ENCODE peak calls at places on chromosomes 1 and 21, in nine cellular contexts. H is GM12865, I is BJ, F is tibial artery, L is fibroblast of lung, Z is progenitor cell of endocrine pancreas, M is endothelial cell, B is dorsolateral prefrontal cortex, O is suprapubic skin. E is an unnamed sample.

GRCh38 chr1:9078035-9078948 is 8.9 kb upstream of the SLC2A5 start:
- DNase-seq in L (peak; percentile 94), Z (no peak), F (no peak), M (no peak), O (no peak), H (peak; percentile 96), I (peak; percentile 45), B (no peak), E (no peak)

GRCh38 chr1:172322219-172323061 is 98.0 kb upstream of the C1orf105 start:
- DNase-seq in B (no peak), O (peak; percentile 64), L (peak; percentile 98), M (no peak), H (no peak), I (peak; percentile 80), Z (no peak), F (peak; percentile 44), E (no peak)

GRCh38 chr1:167221126-167221803 is 579 bp downstream of the POU2F1 start:
- DNase-seq in B (no peak), H (no peak), Z (peak; percentile 46), O (peak; percentile 70), I (no peak), M (peak; percentile 53), F (peak; percentile 22), L (no peak), E (peak; percentile 31)

GRCh38 chr1:175201061-175201508 is 8.5 kb upstream of the KIAA0040 start:
- DNase-seq in F (no peak), B (no peak), I (peak; percentile 39), Z (no peak), L (peak; percentile 2), O (no peak), H (no peak), M (no peak), E (no peak)

GRCh38 chr1:1020415-1021009 is 592 bp downstream of the AGRN start:
- DNase-seq in Z (no peak), M (no peak), O (no peak), F (no peak), I (no peak), H (peak; percentile 39), B (no peak), L (peak; percentile 40), E (peak; percentile 70)

GRCh38 chr1:230749150-230749549 is 2.0 kb downstream of the CAPN9 start:
- DNase-seq in H (peak; percentile 9), Z (no peak), F (no peak), M (no peak), L (no peak), B (no peak), O (no peak), I (no peak), E (no peak)

GRCh38 chr1:33608825-33609400 is 136.5 kb downstream of the ZSCAN20 start:
- DNase-seq in Z (no peak), O (no peak), I (no peak), L (no peak), F (no peak), M (no peak), H (no peak), B (no peak), E (no peak)

GRCh38 chr21:45917241-45917640 is 64.3 kb upstream of the COL6A1 start:
- DNase-seq in I (no peak), F (no peak), L (no peak), Z (no peak), H (no peak), B (no peak), O (no peak), M (no peak), E (no peak)

GRCh38 chr1:29700522-29700921 is 464.2 kb downstream of the PTPRU start:
- DNase-seq in M (no peak), L (no peak), I (no peak), F (no peak), O (no peak), H (no peak), B (no peak), Z (no peak), E (no peak)

GRCh38 chr1:115090547-115090946 is 1.2 kb upstream of the TSPAN2 start:
- DNase-seq in L (peak; percentile 80), O (no peak), M (no peak), B (no peak), H (no peak), I (no peak), Z (no peak), F (peak; percentile 58), E (no peak)

GRCh38 chr1:62384276-62385005 is 52.4 kb upstream of the USP1 start:
- DNase-seq in H (no peak), I (peak; percentile 85), O (no peak), L (peak; percentile 97), Z (no peak), B (no peak), F (no peak), M (no peak), E (no peak)

GRCh38 chr1:42189931-42190853 is 25.6 kb upstream of the GUCA2A start:
- DNase-seq in O (no peak), F (no peak), Z (no peak), M (no peak), L (no peak), B (no peak), H (no peak), I (no peak), E (no peak)

GRCh38 chr1:2864203-2864905 is 62.9 kb upstream of the TTC34 start:
- DNase-seq in I (no peak), M (no peak), B (no peak), Z (no peak), L (no peak), O (no peak), F (no peak), H (no peak), E (no peak)

GRCh38 chr1:64838486-64838885 is 93.6 kb downstream of the RAVER2 start:
- DNase-seq in L (no peak), M (no peak), O (no peak), Z (no peak), H (no peak), B (no peak), I (no peak), F (no peak), E (no peak)

GRCh38 chr1:174623640-174624039 is 175.9 kb downstream of the GPR52 start:
- DNase-seq in O (no peak), M (no peak), B (no peak), F (no peak), L (no peak), H (no peak), Z (no peak), I (no peak), E (no peak)

GRCh38 chr1:53307037-53307436 is 20.8 kb downstream of the LRP8 start:
- DNase-seq in F (no peak), H (no peak), I (no peak), L (no peak), B (no peak), O (no peak), Z (no peak), M (no peak), E (no peak)

GRCh38 chr1:70993841-70994240 is 53.8 kb downstream of the PTGER3 start:
- DNase-seq in H (no peak), F (no peak), O (no peak), I (no peak), B (no peak), L (no peak), Z (no peak), M (no peak), E (no peak)

GRCh38 chr1:223556414-223557124 is 108.9 kb downstream of the CAPN8 start:
- DNase-seq in I (no peak), O (no peak), Z (peak; percentile 55), H (peak; percentile 80), B (no peak), F (peak; percentile 29), L (no peak), M (peak; percentile 83), E (peak; percentile 43)

GRCh38 chr1:191371626-191372025 is 786.6 kb upstream of the RGS18 start:
- DNase-seq in H (no peak), L (no peak), F (no peak), B (no peak), Z (no peak), M (no peak), O (no peak), I (no peak), E (no peak)

DNA sequence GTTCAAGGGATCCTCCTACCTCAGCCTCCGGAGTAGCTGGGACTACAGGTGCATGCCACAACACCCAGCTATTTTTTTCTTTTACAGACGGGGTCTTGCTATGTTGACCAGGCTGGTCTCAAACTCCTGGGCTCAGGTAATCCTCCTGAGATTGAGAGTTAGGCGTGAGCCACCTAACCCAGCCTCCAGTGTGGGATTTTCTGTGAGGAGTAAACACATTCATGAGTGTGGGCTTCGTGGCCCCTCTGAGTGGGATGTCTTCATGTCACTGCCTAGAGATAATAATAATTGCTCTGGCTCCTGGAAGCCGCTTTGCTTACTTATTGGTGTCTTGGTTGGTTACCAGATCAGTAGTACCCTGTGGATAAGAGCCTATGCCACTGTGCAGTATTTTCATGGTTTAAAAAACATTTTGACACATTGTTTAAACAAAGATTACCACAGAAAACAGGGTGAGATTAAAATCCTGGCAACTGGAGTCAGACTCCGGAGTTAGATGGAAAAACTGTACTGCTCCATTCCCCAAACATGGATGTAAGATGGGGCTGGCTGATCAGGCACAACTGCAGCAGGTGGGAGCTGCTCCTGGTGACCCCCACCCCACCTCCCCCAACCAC is 159.1 kb upstream of the RAB4A start:
- DNase-seq in Z (no peak), O (no peak), I (no peak), B (no peak), L (no peak), M (no peak), F (no peak), H (no peak), E (no peak)
- TF ChIP-seq CTCF in Z (no peak), O (no peak), I (no peak), B (no peak), L (no peak), M (no peak), F (no peak), H (no peak), E (no peak)

GRCh38 chr1:22751124-22751531 is 40.5 kb downstream of the EPHB2 start:
- DNase-seq in B (no peak), F (no peak), M (no peak), Z (no peak), O (no peak), L (no peak), H (no peak), I (no peak), E (no peak)
- TF ChIP-seq CTCF in B (no peak), F (no peak), M (no peak), Z (no peak), O (no peak), L (no peak), H (no peak), I (no peak), E (no peak)

GRCh38 chr1:215793210-215793609 is 226.1 kb downstream of the KCTD3 start:
- DNase-seq in L (peak; percentile 76), B (no peak), M (no peak), H (peak; percentile 2), I (peak; percentile 89), O (no peak), Z (no peak), F (no peak), E (peak; percentile 5)
- TF ChIP-seq CTCF in L (peak; percentile 54), B (peak; percentile 49), M (peak; percentile 17), H (peak; percentile 5), I (peak; percentile 46), O (no peak), Z (peak; percentile 43), F (no peak), E (no peak)

DNA sequence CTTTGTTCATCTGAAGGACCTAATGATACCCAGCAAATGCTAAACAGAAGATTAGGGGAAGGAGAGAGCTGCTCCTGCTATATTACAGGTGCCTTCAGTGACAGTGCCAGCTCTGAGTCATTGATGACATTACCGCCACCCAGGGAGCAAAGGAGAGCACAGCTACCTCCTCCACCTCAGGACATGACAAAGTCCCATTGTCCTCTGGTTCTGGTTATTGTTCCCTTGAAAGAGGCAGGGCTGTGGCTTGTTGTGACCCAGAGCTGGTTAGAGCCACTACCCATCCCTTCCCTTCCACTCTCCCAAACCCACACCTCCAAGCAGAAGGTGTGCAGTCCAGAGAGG is 363.5 kb upstream of the DUSP10 start:
- DNase-seq in Z (no peak), M (no peak), I (no peak), L (no peak), O (no peak), B (no peak), H (no peak), F (no peak), E (no peak)
- TF ChIP-seq CTCF in Z (no peak), M (no peak), I (no peak), L (no peak), O (no peak), B (no peak), H (no peak), F (no peak), E (no peak)

E was measured in GM20000.